ENCODE peak calls at places on chromosome 5, in four cellular contexts. One of them, this sample, is unnamed.
A peak's percentile ranks its signal among the peaks of the same experiment; 100 is the strongest.

GRCh38 chr5:6712136-6712581 is 1.1 kb upstream of the TENT4A start:
- DNase-seq in GM13977: no peak
- DNase-seq in cardiac fibroblast: peak; percentile 77
- DNase-seq in tibial nerve: no peak
- DNase-seq in this sample: peak; percentile 61

GRCh38 chr5:4156153-4156552 is 560.5 kb downstream of the IRX1 start:
- DNase-seq in tibial nerve: no peak
- DNase-seq in cardiac fibroblast: no peak
- DNase-seq in GM13977: no peak
- DNase-seq in this sample: no peak

GRCh38 chr5:9573796-9574195 is 27.9 kb upstream of the SEMA5A start:
- DNase-seq in tibial nerve: no peak
- DNase-seq in GM13977: no peak
- DNase-seq in cardiac fibroblast: no peak
- DNase-seq in this sample: no peak

GRCh38 chr5:133870661-133871060 is 97.8 kb downstream of the C5orf15 start:
- DNase-seq in tibial nerve: no peak
- DNase-seq in GM13977: no peak
- DNase-seq in cardiac fibroblast: peak; percentile 78
- DNase-seq in this sample: no peak

GRCh38 chr5:56543431-56544385 is 271.6 kb upstream of the MAP3K1 start:
- DNase-seq in tibial nerve: no peak
- DNase-seq in cardiac fibroblast: peak; percentile 31
- DNase-seq in GM13977: no peak
- DNase-seq in this sample: no peak

GRCh38 chr5:77545285-77545684 is 53.2 kb upstream of the WDR41 start:
- DNase-seq in tibial nerve: no peak
- DNase-seq in cardiac fibroblast: no peak
- DNase-seq in GM13977: no peak
- DNase-seq in this sample: no peak

GRCh38 chr5:95406426-95407093 is 15.4 kb downstream of the FAM81B start:
- DNase-seq in cardiac fibroblast: peak; percentile 90
- DNase-seq in tibial nerve: no peak
- DNase-seq in GM13977: no peak
- DNase-seq in this sample: no peak

GRCh38 chr5:172164773-172165212 is 23.2 kb downstream of the STK10 start:
- DNase-seq in cardiac fibroblast: peak; percentile 42
- DNase-seq in GM13977: no peak
- DNase-seq in tibial nerve: peak; percentile 51
- DNase-seq in this sample: no peak

GRCh38 chr5:14775857-14776256 is 95.7 kb downstream of the ANKH start:
- DNase-seq in tibial nerve: peak; percentile 17
- DNase-seq in GM13977: no peak
- DNase-seq in cardiac fibroblast: peak; percentile 59
- DNase-seq in this sample: no peak

GRCh38 chr5:174724484-174725260 is at the start of gene MSX2:
- DNase-seq in GM13977: no peak
- DNase-seq in tibial nerve: peak; percentile 42
- DNase-seq in cardiac fibroblast: peak; percentile 64
- DNase-seq in this sample: peak; percentile 91

GRCh38 chr5:56938858-56939257 is 13.1 kb downstream of the MIER3 start:
- DNase-seq in tibial nerve: no peak
- DNase-seq in GM13977: no peak
- DNase-seq in cardiac fibroblast: no peak
- DNase-seq in this sample: no peak

GRCh38 chr5:179668404-179668803 is 12.4 kb downstream of the CBY3 start:
- DNase-seq in GM13977: peak; percentile 50
- DNase-seq in tibial nerve: no peak
- DNase-seq in cardiac fibroblast: peak; percentile 70
- DNase-seq in this sample: peak; percentile 58

GRCh38 chr5:34758514-34758913 is 80.5 kb upstream of the TTC23L start:
- DNase-seq in GM13977: no peak
- DNase-seq in tibial nerve: no peak
- DNase-seq in cardiac fibroblast: no peak
- DNase-seq in this sample: no peak

GRCh38 chr5:34751807-34752736 is 86.9 kb upstream of the TTC23L start:
- DNase-seq in tibial nerve: no peak
- DNase-seq in GM13977: no peak
- DNase-seq in cardiac fibroblast: peak; percentile 62
- DNase-seq in this sample: no peak

GRCh38 chr5:34762321-34762871 is 76.6 kb upstream of the TTC23L start:
- DNase-seq in GM13977: no peak
- DNase-seq in cardiac fibroblast: peak; percentile 61
- DNase-seq in tibial nerve: peak; percentile 40
- DNase-seq in this sample: no peak

GRCh38 chr5:34756781-34757624 is 82.0 kb upstream of the TTC23L start:
- DNase-seq in cardiac fibroblast: no peak
- DNase-seq in tibial nerve: no peak
- DNase-seq in GM13977: no peak
- DNase-seq in this sample: peak; percentile 29
- TF ChIP-seq CTCF in cardiac fibroblast: no peak
- TF ChIP-seq CTCF in tibial nerve: no peak
- TF ChIP-seq CTCF in GM13977: no peak
- TF ChIP-seq CTCF in this sample: no peak

DNA sequence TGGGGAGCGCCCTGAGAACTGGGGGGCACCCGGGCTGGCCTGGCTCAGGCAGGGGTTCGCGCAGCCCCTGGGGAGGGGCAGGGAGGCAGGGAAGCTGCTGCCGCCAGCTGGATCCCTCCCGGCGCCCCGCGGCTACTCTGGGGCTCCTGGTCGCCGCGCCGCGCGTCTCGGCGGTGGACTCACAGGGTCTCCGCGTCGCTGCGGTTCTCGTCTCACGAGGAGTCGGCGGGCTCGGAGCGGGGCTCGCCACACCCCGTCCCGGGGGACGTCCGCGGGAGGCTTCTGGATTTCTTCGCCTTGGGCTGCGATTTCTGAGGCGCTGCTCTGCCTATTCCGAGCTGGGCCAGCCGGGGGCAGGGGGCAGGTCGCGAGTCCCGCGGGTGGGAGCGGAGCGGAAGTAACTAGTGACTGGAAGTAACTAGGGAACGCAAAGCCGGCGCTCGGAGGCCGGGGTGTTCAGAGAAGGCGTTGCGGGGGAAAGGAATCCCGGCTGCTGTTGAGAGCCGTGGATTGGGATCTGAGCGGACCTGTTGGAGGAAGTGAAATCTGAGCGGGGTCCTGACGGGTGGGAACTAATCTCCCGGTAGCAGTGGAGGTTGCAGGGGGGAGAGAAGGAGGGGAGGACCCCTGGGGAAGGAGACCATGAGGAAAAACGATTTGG is 509 bp downstream of the CYSTM1 start:
- DNase-seq in tibial nerve: peak; percentile 49
- DNase-seq in cardiac fibroblast: peak; percentile 68
- DNase-seq in GM13977: peak; percentile 71
- DNase-seq in this sample: peak; percentile 77
- TF ChIP-seq CTCF in tibial nerve: peak; percentile 40
- TF ChIP-seq CTCF in cardiac fibroblast: peak; percentile 39
- TF ChIP-seq CTCF in GM13977: no peak
- TF ChIP-seq CTCF in this sample: no peak

GRCh38 chr5:154972476-154973080 is 31.7 kb downstream of the MRPL22 start:
- DNase-seq in tibial nerve: no peak
- DNase-seq in cardiac fibroblast: peak; percentile 72
- DNase-seq in GM13977: no peak
- DNase-seq in this sample: peak; percentile 47
- TF ChIP-seq CTCF in tibial nerve: peak; percentile 35
- TF ChIP-seq CTCF in cardiac fibroblast: peak; percentile 74
- TF ChIP-seq CTCF in GM13977: peak; percentile 56
- TF ChIP-seq CTCF in this sample: peak; percentile 65

GRCh38 chr5:73780297-73781080 is 154.5 kb downstream of the ARHGEF28 start:
- DNase-seq in cardiac fibroblast: no peak
- DNase-seq in tibial nerve: no peak
- DNase-seq in GM13977: no peak
- DNase-seq in this sample: no peak
- TF ChIP-seq CTCF in cardiac fibroblast: no peak
- TF ChIP-seq CTCF in tibial nerve: peak; percentile 17
- TF ChIP-seq CTCF in GM13977: no peak
- TF ChIP-seq CTCF in this sample: no peak

GRCh38 chr5:88602584-88602983 is 280.4 kb downstream of the MEF2C start:
- DNase-seq in tibial nerve: no peak
- DNase-seq in GM13977: no peak
- DNase-seq in cardiac fibroblast: no peak
- DNase-seq in this sample: peak; percentile 4
- TF ChIP-seq CTCF in tibial nerve: no peak
- TF ChIP-seq CTCF in GM13977: peak; percentile 58
- TF ChIP-seq CTCF in cardiac fibroblast: no peak
- TF ChIP-seq CTCF in this sample: peak; percentile 30

DNA sequence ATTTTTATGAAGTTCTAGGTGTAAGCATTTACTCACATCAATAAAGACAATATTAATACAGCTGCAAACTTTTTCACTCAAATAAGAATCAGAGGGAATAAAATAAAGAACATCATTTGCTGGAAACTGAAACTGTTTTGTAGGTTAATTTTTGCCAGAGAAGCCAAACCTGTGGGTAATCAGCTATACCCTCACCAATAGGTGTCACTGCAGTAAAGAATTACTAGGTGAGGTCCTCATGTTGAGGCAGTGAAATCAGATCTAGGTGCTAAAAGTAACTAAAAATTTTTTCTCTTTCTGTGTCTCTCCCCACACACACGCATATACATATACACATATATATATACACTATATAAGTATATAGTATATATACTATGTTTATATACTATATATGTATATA is 1016.3 kb upstream of the SEMA6A start:
- DNase-seq in cardiac fibroblast: peak; percentile 41
- DNase-seq in GM13977: peak; percentile 15
- DNase-seq in tibial nerve: no peak
- DNase-seq in this sample: no peak
- TF ChIP-seq CTCF in cardiac fibroblast: peak; percentile 38
- TF ChIP-seq CTCF in GM13977: peak; percentile 52
- TF ChIP-seq CTCF in tibial nerve: no peak
- TF ChIP-seq CTCF in this sample: no peak